ENCODE peak calls at places on chromosomes 5 and 9, in six cellular contexts. One of them, this sample, is unnamed.

GRCh38 chr9:37410969-37411785 is 11.3 kb upstream of the GRHPR start:
- DNase-seq in Peyer's patch: peak; percentile 57
- DNase-seq in adrenal gland: no peak
- DNase-seq in astrocyte: no peak
- DNase-seq in NT2/D1: no peak
- DNase-seq in psoas muscle: no peak
- DNase-seq in this sample: no peak

GRCh38 chr5:154112255-154112654 is 73.5 kb downstream of the MFAP3 start:
- DNase-seq in Peyer's patch: no peak
- DNase-seq in adrenal gland: no peak
- DNase-seq in astrocyte: no peak
- DNase-seq in NT2/D1: no peak
- DNase-seq in psoas muscle: no peak
- DNase-seq in this sample: no peak

GRCh38 chr5:9507974-9508373 is 37.9 kb downstream of the SEMA5A start:
- DNase-seq in Peyer's patch: no peak
- DNase-seq in adrenal gland: no peak
- DNase-seq in astrocyte: peak; percentile 79
- DNase-seq in NT2/D1: no peak
- DNase-seq in psoas muscle: no peak
- DNase-seq in this sample: peak; percentile 62

GRCh38 chr9:127686461-127687393 is 20.1 kb upstream of the CFAP157 start:
- DNase-seq in Peyer's patch: no peak
- DNase-seq in adrenal gland: no peak
- DNase-seq in astrocyte: no peak
- DNase-seq in NT2/D1: no peak
- DNase-seq in psoas muscle: no peak
- DNase-seq in this sample: no peak

GRCh38 chr5:32578764-32579163 is 6.6 kb upstream of the SUB1 start:
- DNase-seq in Peyer's patch: no peak
- DNase-seq in adrenal gland: no peak
- DNase-seq in astrocyte: no peak
- DNase-seq in NT2/D1: no peak
- DNase-seq in psoas muscle: no peak
- DNase-seq in this sample: no peak

GRCh38 chr5:41509399-41510175 is 814 bp downstream of the PLCXD3 start:
- DNase-seq in Peyer's patch: no peak
- DNase-seq in adrenal gland: no peak
- DNase-seq in astrocyte: no peak
- DNase-seq in NT2/D1: no peak
- DNase-seq in psoas muscle: no peak
- DNase-seq in this sample: no peak

GRCh38 chr5:40547994-40548575 is 131.6 kb upstream of the PTGER4 start:
- DNase-seq in Peyer's patch: no peak
- DNase-seq in adrenal gland: no peak
- DNase-seq in astrocyte: no peak
- DNase-seq in NT2/D1: no peak
- DNase-seq in psoas muscle: no peak
- DNase-seq in this sample: no peak

GRCh38 chr5:38556115-38556598 is 289 bp downstream of the LIFR start:
- DNase-seq in Peyer's patch: no peak
- DNase-seq in adrenal gland: no peak
- DNase-seq in astrocyte: no peak
- DNase-seq in NT2/D1: peak; percentile 9
- DNase-seq in psoas muscle: peak; percentile 68
- DNase-seq in this sample: no peak

GRCh38 chr5:335740-336038 is 14.2 kb downstream of the AHRR start:
- DNase-seq in Peyer's patch: no peak
- DNase-seq in adrenal gland: no peak
- DNase-seq in astrocyte: no peak
- DNase-seq in NT2/D1: no peak
- DNase-seq in psoas muscle: no peak
- DNase-seq in this sample: no peak

GRCh38 chr5:138843789-138844461 is 31.2 kb downstream of the LRRTM2 start:
- DNase-seq in Peyer's patch: no peak
- DNase-seq in adrenal gland: no peak
- DNase-seq in astrocyte: peak; percentile 23
- DNase-seq in NT2/D1: no peak
- DNase-seq in psoas muscle: no peak
- DNase-seq in this sample: no peak

GRCh38 chr5:77957516-77957915 is 181.4 kb upstream of the TBCA start:
- DNase-seq in Peyer's patch: no peak
- DNase-seq in adrenal gland: no peak
- DNase-seq in astrocyte: no peak
- DNase-seq in NT2/D1: no peak
- DNase-seq in psoas muscle: no peak
- DNase-seq in this sample: no peak

GRCh38 chr9:36597412-36598178 is 24.9 kb downstream of the MELK start:
- DNase-seq in Peyer's patch: no peak
- DNase-seq in adrenal gland: peak; percentile 27
- DNase-seq in astrocyte: peak; percentile 52
- DNase-seq in NT2/D1: peak; percentile 18
- DNase-seq in psoas muscle: no peak
- DNase-seq in this sample: no peak

GRCh38 chr9:116061546-116062205 is 91.9 kb upstream of the PAPPA start:
- DNase-seq in Peyer's patch: no peak
- DNase-seq in adrenal gland: no peak
- DNase-seq in astrocyte: no peak
- DNase-seq in NT2/D1: no peak
- DNase-seq in psoas muscle: no peak
- DNase-seq in this sample: no peak

GRCh38 chr5:178232124-178232919 is at the start of gene PHYKPL:
- DNase-seq in Peyer's patch: peak; percentile 86
- DNase-seq in adrenal gland: peak; percentile 82
- DNase-seq in astrocyte: peak; percentile 51
- DNase-seq in NT2/D1: no peak
- DNase-seq in psoas muscle: peak; percentile 90
- DNase-seq in this sample: no peak

GRCh38 chr5:124342586-124342985 is 403.9 kb downstream of the ZNF608 start:
- DNase-seq in Peyer's patch: no peak
- DNase-seq in adrenal gland: no peak
- DNase-seq in astrocyte: peak; percentile 14
- DNase-seq in NT2/D1: no peak
- DNase-seq in psoas muscle: peak; percentile 38
- DNase-seq in this sample: no peak

GRCh38 chr5:36878421-36879088 is 2.0 kb downstream of the NIPBL start:
- DNase-seq in Peyer's patch: no peak
- DNase-seq in adrenal gland: no peak
- DNase-seq in astrocyte: peak; percentile 59
- DNase-seq in NT2/D1: no peak
- DNase-seq in psoas muscle: no peak
- DNase-seq in this sample: no peak

GRCh38 chr5:100950975-100951374 is 47.9 kb upstream of the ST8SIA4 start:
- DNase-seq in Peyer's patch: no peak
- DNase-seq in adrenal gland: no peak
- DNase-seq in astrocyte: no peak
- DNase-seq in NT2/D1: no peak
- DNase-seq in psoas muscle: no peak
- DNase-seq in this sample: no peak

GRCh38 chr5:642481-642880 is 30.3 kb downstream of the CEP72 start:
- DNase-seq in Peyer's patch: no peak
- DNase-seq in adrenal gland: no peak
- DNase-seq in astrocyte: no peak
- DNase-seq in NT2/D1: no peak
- DNase-seq in psoas muscle: peak; percentile 26
- DNase-seq in this sample: no peak

GRCh38 chr5:169880012-169880673 is 100.2 kb downstream of the INSYN2B start:
- DNase-seq in Peyer's patch: no peak
- DNase-seq in adrenal gland: no peak
- DNase-seq in astrocyte: no peak
- DNase-seq in NT2/D1: no peak
- DNase-seq in psoas muscle: no peak
- DNase-seq in this sample: no peak

GRCh38 chr9:124079176-124079925 is 67.8 kb downstream of the LHX2 start:
- DNase-seq in Peyer's patch: no peak
- DNase-seq in adrenal gland: peak; percentile 34
- DNase-seq in astrocyte: peak; percentile 54
- DNase-seq in NT2/D1: peak; percentile 43
- DNase-seq in psoas muscle: peak; percentile 71
- DNase-seq in this sample: no peak

GRCh38 chr9:84478996-84479395 is 138.4 kb upstream of the SLC28A3 start:
- DNase-seq in Peyer's patch: no peak
- DNase-seq in adrenal gland: no peak
- DNase-seq in astrocyte: no peak
- DNase-seq in NT2/D1: no peak
- DNase-seq in psoas muscle: no peak
- DNase-seq in this sample: no peak
- H3K4me3 ChIP-seq in Peyer's patch: no peak overlapping the region
- H3K4me3 ChIP-seq in adrenal gland: no peak overlapping the region
- H3K4me3 ChIP-seq in astrocyte: no peak overlapping the region
- H3K4me3 ChIP-seq in NT2/D1: no peak overlapping the region
- H3K4me3 ChIP-seq in psoas muscle: no peak overlapping the region
- H3K4me3 ChIP-seq in this sample: no peak overlapping the region

DNA sequence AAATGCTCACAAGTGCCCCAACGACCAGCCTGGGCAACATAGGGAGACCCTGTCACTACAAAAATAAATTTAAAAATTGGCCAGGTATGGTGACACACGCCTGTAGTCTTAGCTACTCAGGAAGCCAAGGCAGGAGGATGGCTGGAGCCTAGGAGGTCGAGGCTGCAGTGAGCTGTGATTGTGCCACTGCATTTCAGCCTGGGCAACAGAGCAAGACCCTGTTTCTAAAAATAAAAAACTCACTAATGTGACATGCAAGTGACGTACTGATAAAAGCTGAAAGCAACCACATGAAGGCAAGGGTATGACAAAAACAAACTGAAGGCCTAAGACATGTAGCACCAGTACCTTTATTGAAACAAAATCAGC is 81.1 kb downstream of the TLE1 start:
- DNase-seq in Peyer's patch: no peak
- DNase-seq in adrenal gland: no peak
- DNase-seq in astrocyte: no peak
- DNase-seq in NT2/D1: no peak
- DNase-seq in psoas muscle: no peak
- DNase-seq in this sample: no peak
- H3K36me3 ChIP-seq in Peyer's patch: peaks cover 51% of the 10 kb centered on the region
- H3K36me3 ChIP-seq in adrenal gland: peaks cover 27% of the 10 kb centered on the region
- H3K36me3 ChIP-seq in astrocyte: peaks cover 4% of the 10 kb centered on the region
- H3K36me3 ChIP-seq in NT2/D1: peaks cover 57% of the 10 kb centered on the region
- H3K36me3 ChIP-seq in psoas muscle: peaks cover 28% of the 10 kb centered on the region
- H3K36me3 ChIP-seq in this sample: peaks cover 3% of the 10 kb centered on the region

GRCh38 chr5:136198453-136198852 is 5.5 kb upstream of the SMIM32 start:
- DNase-seq in Peyer's patch: no peak
- DNase-seq in adrenal gland: peak; percentile 5
- DNase-seq in astrocyte: no peak
- DNase-seq in NT2/D1: no peak
- DNase-seq in psoas muscle: no peak
- DNase-seq in this sample: no peak

GRCh38 chr5:136200761-136201160 is 7.8 kb upstream of the SMIM32 start:
- DNase-seq in Peyer's patch: no peak
- DNase-seq in adrenal gland: peak; percentile 1
- DNase-seq in astrocyte: no peak
- DNase-seq in NT2/D1: no peak
- DNase-seq in psoas muscle: no peak
- DNase-seq in this sample: no peak

GRCh38 chr5:136197462-136198142 is 4.6 kb upstream of the SMIM32 start:
- DNase-seq in Peyer's patch: no peak
- DNase-seq in adrenal gland: no peak
- DNase-seq in astrocyte: no peak
- DNase-seq in NT2/D1: no peak
- DNase-seq in psoas muscle: no peak
- DNase-seq in this sample: no peak

GRCh38 chr5:136200130-136200529 is 7.2 kb upstream of the SMIM32 start:
- DNase-seq in Peyer's patch: no peak
- DNase-seq in adrenal gland: no peak
- DNase-seq in astrocyte: no peak
- DNase-seq in NT2/D1: no peak
- DNase-seq in psoas muscle: no peak
- DNase-seq in this sample: no peak

DNA sequence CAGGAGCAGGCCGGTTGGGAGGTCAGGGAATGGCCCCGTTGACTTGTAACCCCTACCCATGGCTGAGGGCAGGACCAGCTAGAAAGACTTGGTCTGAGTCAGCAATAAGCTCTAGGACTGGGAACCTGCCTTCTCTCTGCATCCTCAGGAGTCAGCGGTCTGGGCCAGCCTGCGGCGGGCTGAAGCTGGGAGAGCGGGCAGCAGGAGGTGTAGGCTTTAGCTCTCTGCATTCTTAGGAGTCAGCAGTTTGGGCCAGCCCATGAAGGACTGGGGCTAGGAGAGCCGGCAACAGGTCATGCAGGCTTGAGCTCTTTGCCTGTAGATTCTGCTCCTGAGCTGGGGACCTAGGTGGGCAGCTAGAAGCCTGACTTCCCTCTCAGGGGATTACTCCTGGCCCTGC is 6.4 kb upstream of the SMIM32 start:
- DNase-seq in Peyer's patch: no peak
- DNase-seq in adrenal gland: no peak
- DNase-seq in astrocyte: no peak
- DNase-seq in NT2/D1: no peak
- DNase-seq in psoas muscle: no peak
- DNase-seq in this sample: no peak
- H3K27me3 ChIP-seq in Peyer's patch: no peaks in the 10 kb centered on the region
- H3K27me3 ChIP-seq in adrenal gland: no peaks in the 10 kb centered on the region
- H3K27me3 ChIP-seq in astrocyte: peaks cover 5% of the 10 kb centered on the region
- H3K27me3 ChIP-seq in NT2/D1: peaks cover 28% of the 10 kb centered on the region
- H3K27me3 ChIP-seq in psoas muscle: no peaks in the 10 kb centered on the region
- H3K27me3 ChIP-seq in this sample: peaks cover 11% of the 10 kb centered on the region

GRCh38 chr9:136774416-136775045 is 10.2 kb upstream of the LCN15 start:
- DNase-seq in Peyer's patch: no peak
- DNase-seq in adrenal gland: no peak
- DNase-seq in astrocyte: no peak
- DNase-seq in NT2/D1: no peak
- DNase-seq in psoas muscle: no peak
- DNase-seq in this sample: no peak

GRCh38 chr9:136775191-136775590 is 10.9 kb upstream of the LCN15 start:
- DNase-seq in Peyer's patch: no peak
- DNase-seq in adrenal gland: no peak
- DNase-seq in astrocyte: no peak
- DNase-seq in NT2/D1: no peak
- DNase-seq in psoas muscle: peak; percentile 25
- DNase-seq in this sample: no peak

GRCh38 chr9:136771907-136772306 is 7.6 kb upstream of the LCN15 start:
- DNase-seq in Peyer's patch: no peak
- DNase-seq in adrenal gland: no peak
- DNase-seq in astrocyte: no peak
- DNase-seq in NT2/D1: no peak
- DNase-seq in psoas muscle: no peak
- DNase-seq in this sample: no peak

GRCh38 chr9:136776947-136777346 is 12.6 kb upstream of the LCN15 start:
- DNase-seq in Peyer's patch: no peak
- DNase-seq in adrenal gland: no peak
- DNase-seq in astrocyte: no peak
- DNase-seq in NT2/D1: no peak
- DNase-seq in psoas muscle: peak; percentile 10
- DNase-seq in this sample: no peak

DNA sequence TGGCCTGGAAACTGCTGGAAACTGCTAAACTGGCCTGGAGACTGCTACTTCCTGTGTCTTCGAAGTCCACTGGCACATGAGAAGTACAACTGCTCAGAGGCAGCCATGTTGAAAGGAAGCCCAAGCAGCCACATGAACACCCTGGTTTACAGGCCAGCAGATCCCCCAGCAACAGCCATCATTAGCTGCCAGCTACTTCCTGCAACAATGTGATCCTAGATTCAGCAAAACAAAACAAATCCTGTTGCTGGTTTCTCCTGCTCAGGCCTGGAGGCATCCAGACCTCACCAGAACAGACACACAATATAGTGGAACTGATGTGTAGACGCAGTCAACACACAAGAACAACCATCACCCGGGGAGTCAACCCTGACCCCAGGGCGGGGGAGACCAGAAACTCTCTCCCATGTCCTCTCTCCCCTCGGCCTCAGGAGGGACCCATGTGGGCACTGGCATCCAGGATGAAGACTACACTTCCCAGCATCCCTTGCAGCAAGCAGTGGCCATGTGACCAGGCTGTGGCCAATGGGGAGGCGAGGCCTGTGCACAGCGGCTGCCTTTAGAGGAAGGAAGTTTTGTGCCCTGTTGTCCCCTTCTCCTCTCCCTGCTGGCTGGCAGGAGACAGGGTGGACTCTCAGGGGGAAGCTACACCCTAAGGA is 9.2 kb upstream of the LCN15 start:
- DNase-seq in Peyer's patch: no peak
- DNase-seq in adrenal gland: no peak
- DNase-seq in astrocyte: no peak
- DNase-seq in NT2/D1: peak; percentile 70
- DNase-seq in psoas muscle: peak; percentile 60
- DNase-seq in this sample: no peak
- H3K4me3 ChIP-seq in Peyer's patch: no peak overlapping the region
- H3K4me3 ChIP-seq in adrenal gland: no peak overlapping the region
- H3K4me3 ChIP-seq in astrocyte: no peak overlapping the region
- H3K4me3 ChIP-seq in NT2/D1: no peak overlapping the region
- H3K4me3 ChIP-seq in psoas muscle: no peak overlapping the region
- H3K4me3 ChIP-seq in this sample: no peak overlapping the region